ENCODE peak calls at places on chromosome 14, in ten cellular contexts. N is fibroblast of lung; I is psoas muscle; D is CD4-positive, alpha-beta T cell; J is endothelial cell; U is heart right ventricle; F is right lobe of liver; T is PC-3; C is AG10803; Y is transverse colon. S is an unnamed sample.

GRCh38 chr14:68637106-68638021 is 155.5 kb downstream of the ZFP36L1 start:
- DNase-seq in N (peak; percentile 68), I (no peak), D (no peak), J (no peak), U (no peak), F (no peak), T (no peak), C (peak; percentile 90), Y (no peak), S (no peak)

GRCh38 chr14:89249296-89249565 is 167.8 kb downstream of the FOXN3 start:
- DNase-seq in N (peak; percentile 19), I (no peak), D (no peak), J (no peak), U (no peak), F (no peak), T (peak; percentile 94), C (no peak), Y (no peak), S (no peak)

GRCh38 chr14:32397871-32398640 is 69.0 kb downstream of the AKAP6 start:
- DNase-seq in N (peak; percentile 89), I (no peak), D (no peak), J (no peak), U (no peak), F (no peak), T (peak; percentile 94), C (peak; percentile 79), Y (no peak), S (no peak)

GRCh38 chr14:71703477-71703876 is 228.8 kb upstream of the RGS6 start:
- DNase-seq in N (peak; percentile 83), I (no peak), D (no peak), J (no peak), U (no peak), F (no peak), T (no peak), C (peak; percentile 80), Y (no peak), S (no peak)

GRCh38 chr14:32650665-32651064 is 288.0 kb upstream of the NPAS3 start:
- DNase-seq in N (no peak), I (no peak), D (no peak), J (no peak), U (no peak), F (no peak), T (peak; percentile 54), C (no peak), Y (no peak), S (no peak)

GRCh38 chr14:64891839-64892375 is 12.2 kb upstream of the SPTB start:
- DNase-seq in N (peak; percentile 57), I (no peak), D (peak; percentile 20), J (peak; percentile 17), U (no peak), F (no peak), T (peak; percentile 88), C (peak; percentile 74), Y (peak; percentile 15), S (no peak)

GRCh38 chr14:89479802-89480201 is 62.8 kb upstream of the FOXN3 start:
- DNase-seq in N (peak; percentile 55), I (no peak), D (no peak), J (no peak), U (no peak), F (no peak), T (no peak), C (peak; percentile 54), Y (no peak), S (no peak)

GRCh38 chr14:81343701-81344100 is 56.4 kb downstream of the STON2 start:
- DNase-seq in N (no peak), I (no peak), D (no peak), J (no peak), U (no peak), F (no peak), T (no peak), C (no peak), Y (no peak), S (no peak)

GRCh38 chr14:23865502-23865901 is 88.1 kb upstream of the DHRS4 start:
- DNase-seq in N (peak; percentile 22), I (no peak), D (no peak), J (no peak), U (no peak), F (no peak), T (peak; percentile 27), C (no peak), Y (no peak), S (no peak)

GRCh38 chr14:97416550-97416949 is 619.4 kb downstream of the VRK1 start:
- DNase-seq in N (no peak), I (no peak), D (no peak), J (no peak), U (no peak), F (no peak), T (no peak), C (no peak), Y (no peak), S (no peak)

GRCh38 chr14:53306267-53306721 is 153.2 kb upstream of the DDHD1 start:
- DNase-seq in N (peak; percentile 88), I (peak; percentile 62), D (peak; percentile 1), J (peak; percentile 42), U (peak; percentile 44), F (peak; percentile 28), T (peak; percentile 69), C (peak; percentile 42), Y (peak; percentile 22), S (no peak)

GRCh38 chr14:102052522-102052921 is 34.3 kb downstream of the HSP90AA1 start:
- DNase-seq in N (no peak), I (peak; percentile 46), D (no peak), J (no peak), U (no peak), F (no peak), T (no peak), C (no peak), Y (no peak), S (no peak)

GRCh38 chr14:100708349-100709217 is 18.1 kb upstream of the DLK1 start:
- DNase-seq in N (no peak), I (peak; percentile 75), D (no peak), J (no peak), U (peak; percentile 57), F (no peak), T (peak; percentile 84), C (no peak), Y (peak; percentile 56), S (no peak)

GRCh38 chr14:99073401-99073800 is 198.6 kb downstream of the BCL11B start:
- DNase-seq in N (no peak), I (no peak), D (no peak), J (no peak), U (no peak), F (no peak), T (no peak), C (no peak), Y (no peak), S (no peak)

GRCh38 chr14:93317836-93318807 is 14.7 kb downstream of the BTBD7 start:
- DNase-seq in N (peak; percentile 56), I (no peak), D (no peak), J (no peak), U (no peak), F (no peak), T (peak; percentile 21), C (peak; percentile 11), Y (peak; percentile 22), S (no peak)

GRCh38 chr14:65878586-65878985 is 466.1 kb downstream of the FUT8 start:
- DNase-seq in N (no peak), I (no peak), D (no peak), J (no peak), U (no peak), F (no peak), T (no peak), C (no peak), Y (no peak), S (no peak)

GRCh38 chr14:100438678-100439592 is 115.8 kb downstream of the SLC25A47 start:
- DNase-seq in N (peak; percentile 95), I (no peak), D (no peak), J (no peak), U (no peak), F (peak; percentile 35), T (peak; percentile 96), C (peak; percentile 64), Y (peak; percentile 87), S (no peak)

GRCh38 chr14:92490239-92490959 is 23.2 kb upstream of the RIN3 start:
- DNase-seq in N (no peak), I (no peak), D (no peak), J (no peak), U (no peak), F (no peak), T (no peak), C (no peak), Y (no peak), S (no peak)

GRCh38 chr14:59428581-59429012 is 36.6 kb downstream of the GPR135 start:
- DNase-seq in N (peak; percentile 76), I (no peak), D (no peak), J (no peak), U (no peak), F (no peak), T (peak; percentile 54), C (peak; percentile 55), Y (no peak), S (no peak)
- TF ChIP-seq CTCF in N (peak; percentile 52), I (peak; percentile 21), D (no peak), J (no peak), U (peak; percentile 66), F (no peak), T (peak; percentile 79), C (peak; percentile 50), Y (no peak), S (peak; percentile 81)

GRCh38 chr14:48735607-48736006 is 850.6 kb downstream of the RPS29 start:
- DNase-seq in N (no peak), I (no peak), D (no peak), J (no peak), U (no peak), F (no peak), T (no peak), C (no peak), Y (no peak), S (no peak)
- TF ChIP-seq CTCF in N (no peak), I (no peak), D (no peak), J (no peak), U (no peak), F (no peak), T (no peak), C (no peak), Y (no peak), S (no peak)

GRCh38 chr14:96261772-96262485 is 5.9 kb downstream of the BDKRB1 start:
- DNase-seq in N (no peak), I (no peak), D (no peak), J (no peak), U (no peak), F (no peak), T (no peak), C (no peak), Y (no peak), S (no peak)
- TF ChIP-seq CTCF in N (peak; percentile 16), I (no peak), D (no peak), J (no peak), U (no peak), F (no peak), T (peak; percentile 14), C (no peak), Y (no peak), S (no peak)

GRCh38 chr14:22226381-22226780 is 362.6 kb downstream of the DAD1 start:
- DNase-seq in N (peak; percentile 21), I (no peak), D (no peak), J (no peak), U (no peak), F (no peak), T (peak; percentile 77), C (no peak), Y (no peak), S (no peak)
- TF ChIP-seq CTCF in N (no peak), I (no peak), D (no peak), J (peak; percentile 18), U (peak; percentile 21), F (no peak), T (peak; percentile 88), C (no peak), Y (no peak), S (peak; percentile 79)

S was measured in chondrocyte.